ENCODE peak calls at places on chromosomes 6 and 20, in four cellular contexts. K, Q, D and V are unnamed samples.

GRCh38 chr6:1316482-1317220 is 4.8 kb downstream of the FOXQ1 start:
- DNase-seq in D (no peak), Q (peak; percentile 35), K (peak; percentile 65), V (peak; percentile 82)

GRCh38 chr6:100622907-100623692 is 158.4 kb upstream of the SIM1 start:
- DNase-seq in D (no peak), Q (no peak), K (no peak), V (no peak)

GRCh38 chr6:106087548-106088325 is 1.6 kb downstream of the PRDM1 start:
- DNase-seq in K (peak; percentile 52), Q (no peak), D (peak; percentile 36), V (peak; percentile 63)

GRCh38 chr6:5997420-5998093 is 9.2 kb downstream of the NRN1 start:
- DNase-seq in K (peak; percentile 70), Q (peak; percentile 52), D (no peak), V (peak; percentile 86)

GRCh38 chr6:167396659-167397490 is 72.0 kb downstream of the TTLL2 start:
- DNase-seq in K (no peak), D (no peak), Q (no peak), V (peak; percentile 28)

GRCh38 chr6:56364482-56365313 is 117.3 kb upstream of the COL21A1 start:
- DNase-seq in Q (peak; percentile 21), K (no peak), D (no peak), V (no peak)

GRCh38 chr20:19048898-19049889 is 163.2 kb upstream of the SLC24A3 start:
- DNase-seq in D (no peak), K (peak; percentile 69), Q (no peak), V (no peak)

GRCh38 chr20:31716818-31717477 is 5.7 kb downstream of the BCL2L1 start:
- DNase-seq in D (no peak), K (no peak), Q (no peak), V (no peak)

GRCh38 chr20:38806855-38807655 is 1.6 kb downstream of the PPP1R16B start:
- DNase-seq in K (peak; percentile 15), Q (peak; percentile 43), D (no peak), V (peak; percentile 67)

GRCh38 chr6:45514454-45514853 is 136.7 kb upstream of the SUPT3H start:
- DNase-seq in K (no peak), Q (no peak), D (no peak), V (no peak)

GRCh38 chr20:13822459-13822858 is 37.6 kb downstream of the NDUFAF5 start:
- DNase-seq in Q (no peak), D (no peak), K (peak; percentile 60), V (peak; percentile 69)

GRCh38 chr6:151036869-151037680 is 171.6 kb downstream of the MTHFD1L start:
- DNase-seq in Q (no peak), K (no peak), D (no peak), V (no peak)

GRCh38 chr6:2171728-2172127 is 73.7 kb downstream of the GMDS start:
- DNase-seq in K (no peak), D (no peak), Q (no peak), V (no peak)

GRCh38 chr6:44679906-44680698 is 292.6 kb downstream of the CDC5L start:
- DNase-seq in K (no peak), Q (no peak), D (no peak), V (no peak)

GRCh38 chr6:31336872-31337496 is 20.0 kb downstream of the HLA-B start:
- DNase-seq in K (peak; percentile 52), Q (no peak), D (no peak), V (no peak)

GRCh38 chr6:90256698-90257485 is 39.8 kb downstream of the BACH2 start:
- DNase-seq in D (no peak), Q (no peak), K (no peak), V (no peak)

GRCh38 chr6:110538416-110539060 is 62.1 kb upstream of the SLC22A16 start:
- DNase-seq in Q (no peak), K (peak; percentile 17), D (no peak), V (no peak)

GRCh38 chr6:22642254-22642653 is 72.9 kb downstream of the HDGFL1 start:
- DNase-seq in D (no peak), K (no peak), Q (no peak), V (no peak)

GRCh38 chr20:16740365-16741072 is 7.6 kb upstream of the OTOR start:
- DNase-seq in D (no peak), Q (no peak), K (no peak), V (no peak)
- H3K36me3 ChIP-seq in D (peaks cover 53% of the 10 kb centered on the region), Q (peaks cover 49% of the 10 kb centered on the region), K (no peaks in the 10 kb centered on the region), V (peaks cover 65% of the 10 kb centered on the region)

GRCh38 chr20:60086936-60087562 is 128.8 kb downstream of the CDH26 start:
- DNase-seq in Q (no peak), D (no peak), K (no peak), V (no peak)
- H3K9ac ChIP-seq in Q (no peak overlapping the region), D (no peak overlapping the region), K (no peak overlapping the region), V (no peak overlapping the region)

GRCh38 chr20:33863440-33864323 is 52.5 kb downstream of the CHMP4B start:
- DNase-seq in K (no peak), Q (no peak), D (no peak), V (no peak)
- H3K36me3 ChIP-seq in K (no peaks in the 10 kb centered on the region), Q (no peaks in the 10 kb centered on the region), D (no peaks in the 10 kb centered on the region), V (no peaks in the 10 kb centered on the region)

DNA sequence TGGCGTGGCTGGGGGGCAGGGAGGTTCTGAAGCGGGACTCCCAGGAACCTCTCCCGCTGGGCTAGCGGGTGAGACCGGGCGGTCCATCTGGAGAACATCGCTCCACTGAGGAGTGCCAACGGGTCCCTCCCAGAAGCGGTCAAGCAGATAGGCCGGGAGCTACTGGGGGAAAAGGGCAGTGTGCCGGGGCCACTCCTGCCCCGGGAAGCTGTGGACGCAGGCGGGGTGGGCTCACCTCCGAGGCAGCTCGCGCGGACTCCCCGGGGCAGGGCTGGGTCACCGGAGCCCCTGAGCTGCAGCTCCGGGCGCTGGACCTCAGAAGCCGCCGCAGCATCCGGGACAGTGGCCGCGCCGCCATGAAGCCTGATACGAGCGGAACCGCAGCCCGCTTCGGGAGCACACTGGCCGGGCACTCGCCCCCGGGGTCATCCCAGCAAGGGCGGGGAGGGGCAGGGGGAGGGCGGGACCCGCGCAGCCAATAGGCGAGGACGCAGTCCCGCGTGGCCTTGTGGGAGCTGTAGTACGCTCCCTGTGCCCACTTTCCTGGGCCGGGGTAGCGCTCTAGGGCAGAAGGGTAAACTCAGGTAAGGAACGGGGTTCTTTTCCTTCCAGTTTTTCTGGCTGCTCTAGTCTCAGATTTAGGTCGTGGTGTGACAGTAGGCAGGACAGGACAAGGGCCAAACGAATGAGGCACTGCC is at the start of gene MOCS1:
- DNase-seq in Q (peak; percentile 93), K (peak; percentile 87), D (peak; percentile 47), V (peak; percentile 94)
- H3K9ac ChIP-seq in Q (peak within 1 kb of the TSS; percentile 68), K (peak within 1 kb of the TSS; percentile 79), D (peak within 1 kb of the TSS; percentile 85), V (peak within 1 kb of the TSS; percentile 49)

DNA sequence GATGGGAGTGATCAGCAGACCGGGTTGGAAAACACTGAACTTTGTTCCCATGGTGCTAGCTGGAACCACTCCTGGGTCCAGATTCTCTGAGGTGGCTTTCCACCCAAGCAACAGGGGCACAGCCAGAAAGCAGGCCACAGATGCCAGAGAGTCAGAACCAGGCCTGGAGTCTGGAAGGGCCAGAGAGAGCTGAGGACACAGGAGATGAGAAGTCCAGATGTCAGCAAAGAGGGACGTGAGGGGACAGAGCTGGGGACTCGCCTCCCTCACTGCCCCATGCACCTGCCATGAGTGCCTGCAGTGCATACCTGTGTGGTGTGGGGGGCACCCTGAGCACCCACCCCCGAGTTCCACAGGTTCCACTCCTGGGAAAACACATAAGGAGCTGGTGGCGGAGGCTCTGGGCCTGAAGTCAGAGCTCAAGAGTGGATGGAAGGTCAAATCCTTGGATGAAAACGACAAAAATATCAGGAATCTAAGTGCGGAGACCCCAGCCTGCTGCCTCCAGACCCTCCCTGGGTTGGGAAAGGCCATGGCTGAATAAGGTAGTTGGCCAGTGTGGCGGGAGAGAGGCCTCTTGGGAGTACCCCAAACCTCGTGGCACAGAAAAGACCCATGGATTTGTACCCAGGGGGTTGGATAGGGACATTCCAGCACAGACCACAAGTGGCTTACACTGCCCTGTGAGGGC is 224.2 kb downstream of the SYNDIG1 start:
- DNase-seq in D (no peak), K (no peak), Q (peak; percentile 8), V (peak; percentile 21)
- H3K36me3 ChIP-seq in D (no peaks in the 10 kb centered on the region), K (no peaks in the 10 kb centered on the region), Q (no peaks in the 10 kb centered on the region), V (no peaks in the 10 kb centered on the region)

GRCh38 chr6:119311514-119312142 is 37.9 kb downstream of the MAN1A1 start:
- DNase-seq in D (no peak), Q (no peak), K (no peak), V (no peak)

GRCh38 chr6:119314894-119315272 is 34.7 kb downstream of the MAN1A1 start:
- DNase-seq in K (no peak), Q (no peak), D (no peak), V (no peak)

GRCh38 chr6:119312875-119313338 is 36.7 kb downstream of the MAN1A1 start:
- DNase-seq in D (no peak), Q (no peak), K (peak; percentile 79), V (peak; percentile 63)

GRCh38 chr6:119312441-119312840 is 37.1 kb downstream of the MAN1A1 start:
- DNase-seq in Q (no peak), K (no peak), D (no peak), V (no peak)

GRCh38 chr6:119313937-119314893 is 35.3 kb downstream of the MAN1A1 start:
- DNase-seq in K (no peak), D (no peak), Q (no peak), V (no peak)
- H3K9ac ChIP-seq in K (no peak overlapping the region), D (no peak overlapping the region), Q (no peak overlapping the region), V (no peak overlapping the region)

DNA sequence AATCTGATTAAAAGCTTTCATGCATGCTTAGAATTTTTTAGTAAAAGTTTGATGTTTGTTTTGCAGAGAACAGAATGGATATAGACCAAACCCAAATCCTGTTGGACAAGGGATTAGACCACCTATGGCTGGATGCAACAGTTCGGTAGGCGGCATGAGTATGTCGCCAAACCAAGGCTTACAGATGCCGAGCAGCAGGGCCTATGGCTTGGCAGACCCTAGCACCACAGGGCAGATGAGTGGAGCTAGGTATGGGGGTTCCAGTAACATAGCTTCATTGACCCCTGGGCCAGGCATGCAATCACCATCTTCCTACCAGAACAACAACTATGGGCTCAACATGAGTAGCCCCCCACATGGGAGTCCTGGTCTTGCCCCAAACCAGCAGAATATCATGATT is 133.6 kb downstream of the NCOA3 start:
- DNase-seq in K (no peak), Q (no peak), D (no peak), V (no peak)
- H3K36me3 ChIP-seq in K (no peaks in the 10 kb centered on the region), Q (peaks cover 34% of the 10 kb centered on the region), D (peaks cover 54% of the 10 kb centered on the region), V (peaks cover 72% of the 10 kb centered on the region)